ENCODE peak calls at places on chromosomes 2 and 18, in seven cellular contexts. X is activated naive CD4-positive, alpha-beta T cell; R is hypothalamus; U is endothelial cell; G is SK-N-SH; P is NCI-H1092; Z is CD8-positive, alpha-beta memory T cell. M is an unnamed sample.

GRCh38 chr2:7203056-7203467 is 285.9 kb downstream of the RNF144A start:
- DNase-seq in X (peak), R (no peak), U (peak), G (peak), P (peak), Z (peak), M (peak)

GRCh38 chr2:567496-567864 is 109.7 kb downstream of the TMEM18 start:
- DNase-seq in X (no peak), R (no peak), U (no peak), G (no peak), P (no peak), Z (no peak), M (no peak)

GRCh38 chr18:9086624-9087023 is 15.9 kb upstream of the NDUFV2 start:
- DNase-seq in X (no peak), R (no peak), U (no peak), G (no peak), P (no peak), Z (no peak), M (no peak)

GRCh38 chr18:12637393-12637792 is 20.5 kb downstream of the SPIRE1 start:
- DNase-seq in X (no peak), R (no peak), U (no peak), G (no peak), P (no peak), Z (no peak), M (no peak)

GRCh38 chr2:15814406-15814805 is 125.9 kb upstream of the MYCN start:
- DNase-seq in X (no peak), R (no peak), U (no peak), G (no peak), P (no peak), Z (no peak), M (no peak)

GRCh38 chr2:101741775-101742520 is 44.4 kb downstream of the MAP4K4 start:
- DNase-seq in X (no peak), R (no peak), U (peak), G (no peak), P (no peak), Z (no peak), M (no peak)

GRCh38 chr2:96470636-96471035 is 34.5 kb downstream of the NEURL3 start:
- DNase-seq in X (peak), R (no peak), U (peak), G (peak), P (no peak), Z (peak), M (no peak)

GRCh38 chr2:213104089-213104902 is 47.1 kb downstream of the IKZF2 start:
- DNase-seq in X (no peak), R (no peak), U (no peak), G (no peak), P (no peak), Z (peak), M (peak)

GRCh38 chr2:197011777-197012641 is 85.5 kb upstream of the PGAP1 start:
- DNase-seq in X (no peak), R (no peak), U (peak), G (peak), P (peak), Z (peak), M (peak)

GRCh38 chr18:79540161-79540913 is 139.3 kb upstream of the CTDP1 start:
- DNase-seq in X (no peak), R (no peak), U (no peak), G (no peak), P (no peak), Z (no peak), M (no peak)

GRCh38 chr2:119387381-119388129 is 20.8 kb downstream of the DBI start:
- DNase-seq in X (no peak), R (no peak), U (no peak), G (peak), P (peak), Z (no peak), M (peak)

GRCh38 chr2:9975328-9975727 is 23.8 kb downstream of the GRHL1 start:
- DNase-seq in X (no peak), R (no peak), U (no peak), G (no peak), P (no peak), Z (no peak), M (no peak)

GRCh38 chr2:100292022-100292580 is 30.2 kb downstream of the LONRF2 start:
- DNase-seq in X (no peak), R (no peak), U (no peak), G (peak), P (no peak), Z (no peak), M (peak)

GRCh38 chr2:160388464-160389263 is 104.9 kb downstream of the RBMS1 start:
- DNase-seq in X (peak), R (no peak), U (no peak), G (no peak), P (no peak), Z (peak), M (no peak)

GRCh38 chr2:120108049-120108448 is 95.2 kb downstream of the EPB41L5 start:
- DNase-seq in X (no peak), R (no peak), U (no peak), G (peak), P (peak), Z (no peak), M (peak)

GRCh38 chr2:112166801-112167499 is 28.8 kb downstream of the FBLN7 start:
- DNase-seq in X (no peak), R (no peak), U (no peak), G (no peak), P (no peak), Z (no peak), M (no peak)

GRCh38 chr2:54455584-54456525 is at the start of gene SPTBN1:
- DNase-seq in X (no peak), R (peak), U (peak), G (peak), P (peak), Z (no peak), M (peak)

GRCh38 chr2:195613922-195614321 is 43.1 kb upstream of the SLC39A10 start:
- DNase-seq in X (no peak), R (no peak), U (no peak), G (peak), P (no peak), Z (no peak), M (peak)

GRCh38 chr2:241992753-241993152 is 123.2 kb downstream of the RTP5 start:
- DNase-seq in X (no peak), R (no peak), U (no peak), G (no peak), P (no peak), Z (no peak), M (no peak)

GRCh38 chr2:46446871-46447568 is 32.3 kb upstream of the TMEM247 start:
- DNase-seq in X (no peak), R (no peak), U (no peak), G (no peak), P (no peak), Z (no peak), M (no peak)

GRCh38 chr2:14479486-14479885 is 153.0 kb upstream of the LRATD1 start:
- DNase-seq in X (no peak), R (no peak), U (no peak), G (no peak), P (no peak), Z (no peak), M (no peak)

GRCh38 chr18:63213331-63213900 is 106.2 kb downstream of the BCL2 start:
- DNase-seq in X (no peak), R (no peak), U (no peak), G (no peak), P (no peak), Z (no peak), M (no peak)

M was measured in astrocyte of the spinal cord.